ENCODE peak calls at places on chromosomes 1 and 21, in eight cellular contexts. A, G, H, R, L, T, N and W are unnamed samples.

GRCh38 chr1:221664253-221664652 is 77.6 kb downstream of the DUSP10 start:
- DNase-seq in A (no peak), G (no peak), H (no peak), R (no peak), L (no peak), T (no peak), N (no peak), W (no peak)

GRCh38 chr1:37793773-37794371 is at the start of gene MANEAL:
- DNase-seq in A (no peak), G (peak), H (peak), R (peak), L (peak), T (no peak), N (no peak), W (peak)

GRCh38 chr1:118767971-118768370 is 220.2 kb downstream of the TBX15 start:
- DNase-seq in A (no peak), G (no peak), H (no peak), R (no peak), L (no peak), T (no peak), N (no peak), W (no peak)

GRCh38 chr1:152141971-152142584 is 16.9 kb downstream of the RPTN start:
- DNase-seq in A (peak), G (peak), H (peak), R (no peak), L (peak), T (peak), N (no peak), W (peak)

GRCh38 chr1:221292652-221293051 is 413.4 kb downstream of the HLX start:
- DNase-seq in A (no peak), G (no peak), H (no peak), R (no peak), L (no peak), T (no peak), N (no peak), W (no peak)

GRCh38 chr1:39268112-39268581 is 63.7 kb downstream of the MACF1 start:
- DNase-seq in A (peak), G (peak), H (peak), R (no peak), L (peak), T (no peak), N (no peak), W (no peak)

GRCh38 chr1:55400560-55400959 is 185.4 kb upstream of the USP24 start:
- DNase-seq in A (no peak), G (no peak), H (no peak), R (no peak), L (no peak), T (no peak), N (no peak), W (no peak)

GRCh38 chr1:230425252-230426061 is 675 bp downstream of the PGBD5 start:
- DNase-seq in A (no peak), G (no peak), H (no peak), R (no peak), L (no peak), T (no peak), N (no peak), W (no peak)

GRCh38 chr1:172658871-172659453 is at the start of gene FASLG:
- DNase-seq in A (no peak), G (no peak), H (no peak), R (peak), L (no peak), T (no peak), N (no peak), W (no peak)

GRCh38 chr1:236323819-236324411 is 42.2 kb upstream of the ERO1B start:
- DNase-seq in A (no peak), G (no peak), H (no peak), R (no peak), L (no peak), T (no peak), N (no peak), W (no peak)

GRCh38 chr1:6695861-6696260 is 5.8 kb downstream of the DNAJC11 start:
- DNase-seq in A (no peak), G (no peak), H (no peak), R (no peak), L (no peak), T (no peak), N (no peak), W (no peak)

GRCh38 chr1:159261726-159262494 is 40.2 kb upstream of the FCER1A start:
- DNase-seq in A (no peak), G (no peak), H (no peak), R (no peak), L (no peak), T (no peak), N (no peak), W (no peak)

GRCh38 chr21:36502365-36502764 is 22.4 kb upstream of the CLDN14 start:
- DNase-seq in A (no peak), G (no peak), H (no peak), R (no peak), L (no peak), T (no peak), N (no peak), W (no peak)

GRCh38 chr1:85166343-85166742 is 34.5 kb downstream of the SYDE2 start:
- DNase-seq in A (no peak), G (no peak), H (no peak), R (no peak), L (no peak), T (no peak), N (no peak), W (no peak)

GRCh38 chr1:157369808-157370521 is 182.3 kb downstream of the FCRL5 start:
- DNase-seq in A (peak), G (peak), H (peak), R (peak), L (no peak), T (no peak), N (peak), W (peak)

GRCh38 chr1:235513495-235514366 is 9.5 kb upstream of the B3GALNT2 start:
- DNase-seq in A (peak), G (peak), H (peak), R (peak), L (peak), T (no peak), N (peak), W (peak)

GRCh38 chr1:6489799-6490180 is 1.7 kb downstream of the PLEKHG5 start:
- DNase-seq in A (no peak), G (peak), H (peak), R (peak), L (peak), T (peak), N (peak), W (peak)

GRCh38 chr1:116966791-116967190 is 34.8 kb upstream of the CD101 start:
- DNase-seq in A (no peak), G (no peak), H (no peak), R (no peak), L (no peak), T (no peak), N (no peak), W (no peak)

GRCh38 chr21:27519357-27519756 is 552.5 kb upstream of the ADAMTS5 start:
- DNase-seq in A (no peak), G (no peak), H (no peak), R (no peak), L (no peak), T (no peak), N (no peak), W (no peak)

GRCh38 chr1:183259886-183260285 is 73.8 kb downstream of the LAMC2 start:
- DNase-seq in A (no peak), G (no peak), H (no peak), R (no peak), L (no peak), T (no peak), N (no peak), W (no peak)

GRCh38 chr1:51981555-51981954 is 8.9 kb downstream of the RAB3B start:
- DNase-seq in A (no peak), G (no peak), H (no peak), R (no peak), L (no peak), T (no peak), N (no peak), W (no peak)

GRCh38 chr1:212428496-212428895 is 4.2 kb upstream of the NENF start:
- DNase-seq in A (no peak), G (no peak), H (peak), R (no peak), L (no peak), T (no peak), N (no peak), W (no peak)

GRCh38 chr1:34929853-34930701 is 627 bp upstream of the DLGAP3 start:
- DNase-seq in A (no peak), G (no peak), H (no peak), R (no peak), L (no peak), T (no peak), N (no peak), W (no peak)

GRCh38 chr1:193183019-193183643 is 3.3 kb downstream of the B3GALT2 start:
- DNase-seq in A (peak), G (peak), H (no peak), R (no peak), L (no peak), T (no peak), N (no peak), W (peak)

GRCh38 chr1:161427733-161428516 is 60.2 kb upstream of the CFAP126 start:
- DNase-seq in A (no peak), G (peak), H (no peak), R (no peak), L (no peak), T (no peak), N (no peak), W (peak)

GRCh38 chr21:38784458-38785266 is 21.1 kb upstream of the ETS2 start:
- DNase-seq in A (no peak), G (no peak), H (no peak), R (no peak), L (no peak), T (no peak), N (no peak), W (no peak)

GRCh38 chr1:65044411-65044810 is 78.1 kb upstream of the JAK1 start:
- DNase-seq in A (no peak), G (no peak), H (no peak), R (no peak), L (no peak), T (no peak), N (no peak), W (no peak)

GRCh38 chr1:78737241-78737640 is 87.6 kb downstream of the IFI44 start:
- DNase-seq in A (no peak), G (no peak), H (no peak), R (no peak), L (no peak), T (no peak), N (no peak), W (no peak)

GRCh38 chr1:96710708-96711477 is 10.7 kb upstream of the PTBP2 start:
- DNase-seq in A (no peak), G (no peak), H (no peak), R (no peak), L (no peak), T (no peak), N (no peak), W (peak)

GRCh38 chr1:24704411-24705259 is 40.6 kb upstream of the CLIC4 start:
- DNase-seq in A (peak), G (no peak), H (no peak), R (no peak), L (no peak), T (no peak), N (no peak), W (peak)

GRCh38 chr1:15916417-15916816 is 59.5 kb downstream of the ZBTB17 start:
- DNase-seq in A (no peak), G (no peak), H (no peak), R (no peak), L (no peak), T (no peak), N (no peak), W (no peak)

GRCh38 chr21:32474179-32475059 is 61.9 kb downstream of the EVA1C start:
- DNase-seq in A (no peak), G (no peak), H (no peak), R (no peak), L (no peak), T (no peak), N (no peak), W (no peak)

GRCh38 chr1:110538921-110539320 is 19.9 kb upstream of the KCNA10 start:
- DNase-seq in A (peak), G (no peak), H (no peak), R (no peak), L (no peak), T (peak), N (no peak), W (no peak)

GRCh38 chr1:234745844-234746797 is 136.1 kb upstream of the IRF2BP2 start:
- DNase-seq in A (no peak), G (no peak), H (no peak), R (no peak), L (no peak), T (no peak), N (no peak), W (peak)